ENCODE peak calls at places on chromosomes 11 and 22, in ten cellular contexts. I, W, Z, B, S, O, E, X, M and U are unnamed samples.
A peak's percentile ranks its signal among the peaks of the same experiment; 100 is the strongest.

GRCh38 chr11:87878373-87878779 is 296.9 kb downstream of the RAB38 start:
- DNase-seq in B (peak; percentile 2), I (no peak), S (no peak), W (peak; percentile 57), Z (no peak), O (peak; percentile 74), M (peak; percentile 16), X (peak; percentile 32), E (no peak), U (no peak)

GRCh38 chr22:46003271-46004091 is 26.5 kb upstream of the WNT7B start:
- DNase-seq in O (peak; percentile 47), E (no peak), I (no peak), X (no peak), S (no peak), Z (peak; percentile 69), W (no peak), M (no peak), B (no peak), U (peak; percentile 57)

GRCh38 chr11:62466444-62466843 is 47.6 kb downstream of the SCGB1A1 start:
- DNase-seq in W (no peak), S (no peak), E (no peak), X (no peak), I (no peak), O (no peak), M (no peak), B (no peak), Z (no peak), U (no peak)

GRCh38 chr11:77053217-77054013 is 13.4 kb upstream of the CAPN5 start:
- DNase-seq in B (no peak), M (no peak), I (no peak), Z (no peak), E (no peak), X (no peak), O (no peak), S (no peak), W (no peak), U (no peak)

GRCh38 chr11:125272092-125272491 is 107.5 kb downstream of the PKNOX2 start:
- DNase-seq in E (no peak), W (peak; percentile 33), X (no peak), Z (no peak), S (no peak), M (no peak), I (no peak), O (peak; percentile 63), B (no peak), U (no peak)

GRCh38 chr11:75013051-75013450 is 24.3 kb downstream of the NEU3 start:
- DNase-seq in O (peak; percentile 41), S (no peak), B (peak; percentile 85), X (peak; percentile 61), W (peak; percentile 45), I (no peak), E (no peak), M (no peak), Z (no peak), U (no peak)

GRCh38 chr11:121891134-121891533 is 224.9 kb downstream of the BLID start:
- DNase-seq in O (peak; percentile 28), M (no peak), I (no peak), Z (no peak), S (no peak), E (no peak), W (no peak), X (no peak), B (no peak), U (no peak)

GRCh38 chr11:6320411-6321207 is at the start of gene CAVIN3:
- DNase-seq in W (peak; percentile 85), X (peak; percentile 49), I (peak; percentile 59), E (peak; percentile 52), B (no peak), O (peak; percentile 97), Z (peak; percentile 94), M (peak; percentile 36), S (peak; percentile 91), U (peak; percentile 73)

GRCh38 chr22:33869946-33870345 is 50.3 kb downstream of the LARGE1 start:
- DNase-seq in W (peak; percentile 27), B (peak; percentile 11), O (peak; percentile 6), E (no peak), Z (no peak), S (no peak), I (no peak), M (no peak), X (no peak), U (no peak)

GRCh38 chr22:50027639-50028537 is 15.3 kb upstream of the IL17REL start:
- DNase-seq in S (no peak), B (no peak), Z (peak; percentile 55), O (peak; percentile 43), W (peak; percentile 13), I (peak; percentile 50), X (no peak), E (no peak), M (no peak), U (no peak)

GRCh38 chr22:45503816-45504702 is 1.4 kb downstream of the FBLN1 start:
- DNase-seq in M (no peak), S (no peak), X (no peak), W (peak; percentile 72), B (no peak), O (peak; percentile 83), E (no peak), Z (no peak), I (no peak), U (no peak)

GRCh38 chr22:21020802-21021429 is 6.0 kb downstream of the P2RX6 start:
- DNase-seq in O (peak; percentile 31), I (no peak), M (no peak), B (no peak), W (no peak), X (no peak), S (no peak), Z (no peak), E (no peak), U (no peak)

GRCh38 chr11:65388731-65389130 is 2.3 kb downstream of the FRMD8 start:
- DNase-seq in W (no peak), I (no peak), E (no peak), X (no peak), B (no peak), M (no peak), Z (no peak), S (no peak), O (peak; percentile 43), U (no peak)

DNA sequence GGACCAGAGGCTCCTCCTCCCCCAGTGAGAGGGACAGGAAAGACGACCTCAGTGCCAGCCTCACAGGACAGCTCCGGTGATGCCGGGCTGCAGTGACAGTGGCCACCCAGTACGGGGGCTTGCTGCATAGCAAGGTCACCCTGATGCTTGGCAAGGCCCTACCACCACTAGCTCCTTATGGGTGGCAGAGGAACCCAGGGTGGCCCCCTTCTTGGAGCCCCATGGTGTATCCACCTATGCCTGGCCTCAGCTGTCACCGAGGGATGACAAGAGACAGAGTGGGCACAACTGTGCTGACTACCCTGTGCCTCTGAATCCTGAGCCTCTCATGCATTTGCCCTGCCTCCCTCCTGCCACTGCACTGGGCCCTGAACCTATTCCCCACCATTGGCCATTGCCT is 809.2 kb downstream of the TBC1D22A start:
- DNase-seq in M (no peak), I (peak; percentile 26), Z (no peak), W (no peak), X (no peak), O (no peak), E (no peak), B (no peak), S (no peak), U (no peak)
- H3K9me3 ChIP-seq in M (peaks cover 79% of the 10 kb centered on the region), I (no peaks in the 10 kb centered on the region), Z (no peaks in the 10 kb centered on the region), W (peaks cover 50% of the 10 kb centered on the region), X (no peaks in the 10 kb centered on the region), O (no peaks in the 10 kb centered on the region), E (no peaks in the 10 kb centered on the region), B (no peaks in the 10 kb centered on the region), S (no peaks in the 10 kb centered on the region), U (no peaks in the 10 kb centered on the region)

DNA sequence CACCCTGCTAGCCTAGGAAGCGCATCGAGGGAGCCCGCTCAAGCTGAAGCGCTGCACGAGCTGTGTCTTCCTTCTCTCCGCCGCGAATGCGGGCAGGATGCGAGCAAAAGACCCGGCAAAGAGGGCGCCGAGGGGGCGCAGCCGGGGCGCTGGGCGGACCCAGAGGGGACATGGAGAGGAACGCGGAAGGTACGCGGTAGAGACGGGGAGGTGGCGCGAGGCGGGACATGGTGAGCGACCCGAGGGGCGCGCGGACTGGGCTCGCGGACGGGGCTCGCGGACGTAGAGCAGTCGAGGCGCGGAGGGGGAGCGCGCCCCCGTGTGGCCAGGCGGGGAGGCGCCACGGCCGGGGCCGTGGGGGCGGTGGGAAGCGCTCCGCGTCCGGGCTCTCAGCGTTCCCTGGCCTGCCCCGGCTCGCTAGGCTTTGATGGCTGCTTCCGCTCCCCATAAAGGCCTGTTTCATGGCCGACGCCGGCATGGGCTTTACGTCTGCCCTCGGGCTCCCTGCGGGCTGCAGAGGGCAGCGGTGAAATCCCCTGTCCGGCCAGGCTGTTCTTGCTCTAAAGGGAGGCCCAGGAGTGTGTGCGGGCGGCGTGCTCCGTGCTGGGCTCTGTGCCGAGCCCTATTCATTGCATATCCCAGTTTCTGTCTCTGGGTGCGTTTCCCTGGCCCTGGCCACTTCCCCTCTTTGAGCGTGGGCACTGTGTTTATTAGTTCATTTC is 31.2 kb upstream of the TRIM29 start:
- DNase-seq in O (peak; percentile 81), X (peak; percentile 94), E (no peak), S (peak; percentile 78), B (peak; percentile 30), Z (peak; percentile 83), I (no peak), M (no peak), W (peak; percentile 45), U (peak; percentile 83)
- H3K4me3 ChIP-seq in O (peak overlapping the region; percentile 79), X (peak overlapping the region; percentile 68), E (peak overlapping the region; percentile 48), S (peak overlapping the region; percentile 24), B (peak overlapping the region; percentile 50), Z (peak overlapping the region; percentile 41), I (peak overlapping the region; percentile 38), M (peak overlapping the region; percentile 62), W (peak overlapping the region; percentile 49), U (peak overlapping the region; percentile 43)

GRCh38 chr11:34898474-34898873 is 17.7 kb downstream of the APIP start:
- DNase-seq in B (no peak), E (no peak), X (no peak), M (no peak), O (no peak), I (no peak), S (no peak), Z (no peak), W (no peak), U (no peak)
- H3K9me3 ChIP-seq in B (no peaks in the 10 kb centered on the region), E (peaks cover 7% of the 10 kb centered on the region), X (peaks cover 32% of the 10 kb centered on the region), M (peaks cover 35% of the 10 kb centered on the region), O (no peaks in the 10 kb centered on the region), I (no peaks in the 10 kb centered on the region), S (peaks cover 23% of the 10 kb centered on the region), Z (peaks cover 4% of the 10 kb centered on the region), W (peaks cover 17% of the 10 kb centered on the region), U (no peaks in the 10 kb centered on the region)

GRCh38 chr11:8759634-8760033 is 77.0 kb downstream of the RPL27A start:
- DNase-seq in M (no peak), S (peak; percentile 73), X (no peak), B (no peak), O (no peak), E (no peak), I (no peak), Z (peak; percentile 90), W (no peak), U (peak; percentile 38)

GRCh38 chr11:8760896-8761295 is 78.3 kb downstream of the RPL27A start:
- DNase-seq in Z (peak; percentile 40), O (no peak), M (peak; percentile 36), B (no peak), W (peak; percentile 59), S (no peak), I (no peak), E (no peak), X (no peak), U (no peak)

GRCh38 chr11:8766043-8766992 is 83.7 kb downstream of the RPL27A start:
- DNase-seq in S (peak; percentile 14), M (no peak), O (peak; percentile 85), W (peak; percentile 52), Z (no peak), I (no peak), B (no peak), E (no peak), X (no peak), U (no peak)

GRCh38 chr11:8765294-8765693 is 82.7 kb downstream of the RPL27A start:
- DNase-seq in I (no peak), E (no peak), Z (no peak), X (no peak), O (peak; percentile 76), M (peak; percentile 44), W (peak; percentile 85), B (peak; percentile 49), S (no peak), U (no peak)

GRCh38 chr11:8763070-8763469 is 80.5 kb downstream of the RPL27A start:
- DNase-seq in O (no peak), E (no peak), W (no peak), B (no peak), I (no peak), M (no peak), X (no peak), Z (no peak), S (no peak), U (no peak)
- H3K4me3 ChIP-seq in O (no peak overlapping the region), E (no peak overlapping the region), W (no peak overlapping the region), B (no peak overlapping the region), I (no peak overlapping the region), M (no peak overlapping the region), X (no peak overlapping the region), Z (no peak overlapping the region), S (no peak overlapping the region), U (no peak overlapping the region)